ENCODE peak calls at places on chromosomes 7 and 10, in five cellular contexts. One of them, this sample, is unnamed.

GRCh38 chr7:21690717-21691116 is 147.9 kb downstream of the DNAH11 start:
- DNase-seq in HCEC 1CT: peak; percentile 24
- DNase-seq in H1: no peak
- DNase-seq in T-helper 9 cell: no peak
- DNase-seq in stimulated activated CD4-positive, alpha-beta T cell treated with anti-CD3 and anti-CD28 coated beads, TNF-alpha, amount 100 ng/mL, for 24 hours: no peak
- DNase-seq in this sample: no peak

GRCh38 chr7:100865971-100866720 is 1.0 kb upstream of the TRIP6 start:
- DNase-seq in stimulated activated CD4-positive, alpha-beta T cell treated with anti-CD3 and anti-CD28 coated beads, TNF-alpha, amount 100 ng/mL, for 24 hours: no peak
- DNase-seq in HCEC 1CT: no peak
- DNase-seq in H1: no peak
- DNase-seq in T-helper 9 cell: no peak
- DNase-seq in this sample: peak; percentile 81

GRCh38 chr7:99623091-99623693 is 6.4 kb downstream of the ZSCAN25 start:
- DNase-seq in stimulated activated CD4-positive, alpha-beta T cell treated with anti-CD3 and anti-CD28 coated beads, TNF-alpha, amount 100 ng/mL, for 24 hours: no peak
- DNase-seq in HCEC 1CT: no peak
- DNase-seq in H1: no peak
- DNase-seq in T-helper 9 cell: no peak
- DNase-seq in this sample: no peak

GRCh38 chr7:143381427-143382125 is 431 bp downstream of the ZYX start:
- DNase-seq in stimulated activated CD4-positive, alpha-beta T cell treated with anti-CD3 and anti-CD28 coated beads, TNF-alpha, amount 100 ng/mL, for 24 hours: no peak
- DNase-seq in T-helper 9 cell: no peak
- DNase-seq in HCEC 1CT: peak; percentile 50
- DNase-seq in H1: no peak
- DNase-seq in this sample: no peak

GRCh38 chr7:111012799-111013675 is 77.9 kb upstream of the LRRN3 start:
- DNase-seq in stimulated activated CD4-positive, alpha-beta T cell treated with anti-CD3 and anti-CD28 coated beads, TNF-alpha, amount 100 ng/mL, for 24 hours: peak; percentile 8
- DNase-seq in T-helper 9 cell: no peak
- DNase-seq in H1: no peak
- DNase-seq in HCEC 1CT: no peak
- DNase-seq in this sample: no peak

GRCh38 chr7:139725077-139725476 is 52.7 kb downstream of the HIPK2 start:
- DNase-seq in stimulated activated CD4-positive, alpha-beta T cell treated with anti-CD3 and anti-CD28 coated beads, TNF-alpha, amount 100 ng/mL, for 24 hours: no peak
- DNase-seq in T-helper 9 cell: no peak
- DNase-seq in HCEC 1CT: peak; percentile 94
- DNase-seq in H1: no peak
- DNase-seq in this sample: no peak

GRCh38 chr10:122139226-122139625 is 131.9 kb upstream of the BTBD16 start:
- DNase-seq in T-helper 9 cell: no peak
- DNase-seq in HCEC 1CT: no peak
- DNase-seq in stimulated activated CD4-positive, alpha-beta T cell treated with anti-CD3 and anti-CD28 coated beads, TNF-alpha, amount 100 ng/mL, for 24 hours: no peak
- DNase-seq in H1: no peak
- DNase-seq in this sample: no peak

GRCh38 chr7:105019269-105019668 is 5.3 kb downstream of the KMT2E start:
- DNase-seq in H1: no peak
- DNase-seq in stimulated activated CD4-positive, alpha-beta T cell treated with anti-CD3 and anti-CD28 coated beads, TNF-alpha, amount 100 ng/mL, for 24 hours: no peak
- DNase-seq in HCEC 1CT: no peak
- DNase-seq in T-helper 9 cell: no peak
- DNase-seq in this sample: no peak

GRCh38 chr10:79182122-79182521 is 113.4 kb downstream of the ZMIZ1 start:
- DNase-seq in stimulated activated CD4-positive, alpha-beta T cell treated with anti-CD3 and anti-CD28 coated beads, TNF-alpha, amount 100 ng/mL, for 24 hours: no peak
- DNase-seq in H1: no peak
- DNase-seq in T-helper 9 cell: no peak
- DNase-seq in HCEC 1CT: no peak
- DNase-seq in this sample: no peak

This sample was measured in HT1080.